ENCODE peak calls at places on chromosomes 4 and X, in six cellular contexts. X is cardiac fibroblast, V is adrenal gland, K is anterior cingulate cortex, N is dermis microvascular lymphatic vessel endothelial cell, P is D341Med. W is an unnamed sample.
A peak's percentile ranks its signal among the peaks of the same experiment; 100 is the strongest.

GRCh38 chr4:20248155-20248558 is 3.5 kb upstream of the SLIT2 start:
- DNase-seq in N (peak; percentile 53), P (peak; percentile 50), V (no peak), X (peak; percentile 88), K (no peak), W (no peak)

GRCh38 chrX:100090931-100091330 is 319.1 kb downstream of the PCDH19 start:
- DNase-seq in V (no peak), N (no peak), X (peak; percentile 66), K (no peak), P (no peak), W (no peak)

GRCh38 chrX:40205471-40205870 is 107.7 kb upstream of the BCOR start:
- DNase-seq in X (no peak), K (no peak), P (peak; percentile 58), N (no peak), V (no peak), W (no peak)

GRCh38 chrX:112643721-112644120 is 36.0 kb downstream of the LHFPL1 start:
- DNase-seq in K (no peak), X (no peak), V (no peak), P (no peak), N (no peak), W (no peak)

GRCh38 chr4:109945056-109945455 is 32.4 kb downstream of the EGF start:
- DNase-seq in K (no peak), P (no peak), X (peak; percentile 38), N (no peak), V (peak; percentile 16), W (no peak)

GRCh38 chr4:13893987-13894386 is 266.5 kb upstream of the BOD1L1 start:
- DNase-seq in V (no peak), N (no peak), X (no peak), K (no peak), P (no peak), W (no peak)

GRCh38 chr4:71360844-71361243 is 22.0 kb downstream of the SLC4A4 start:
- DNase-seq in K (no peak), X (no peak), P (no peak), V (no peak), N (no peak), W (no peak)

GRCh38 chrX:99394450-99394849 is 1015.6 kb downstream of the PCDH19 start:
- DNase-seq in X (no peak), P (no peak), V (no peak), N (no peak), K (no peak), W (no peak)

GRCh38 chr4:145775406-145775805 is 95.5 kb downstream of the C4orf51 start:
- DNase-seq in N (no peak), K (no peak), V (no peak), X (no peak), P (no peak), W (no peak)

GRCh38 chrX:103918050-103918449 is 44.4 kb upstream of the TMSB15B start:
- DNase-seq in X (peak; percentile 65), N (peak; percentile 51), P (peak; percentile 58), K (peak; percentile 14), V (peak; percentile 50), W (peak; percentile 46)